ENCODE peak calls at places on chromosomes 2 and 18, in five cellular contexts. One of them, this sample, is unnamed.

GRCh38 chr2:12168354-12169059 is 422.1 kb downstream of the LPIN1 start:
- DNase-seq in colonic mucosa: no peak
- DNase-seq in mucosa of descending colon: no peak
- DNase-seq in CD8-positive, alpha-beta T cell: no peak
- DNase-seq in cardiac fibroblast: no peak
- DNase-seq in this sample: no peak

GRCh38 chr2:64222351-64222750 is 78.1 kb upstream of the PELI1 start:
- DNase-seq in cardiac fibroblast: peak
- DNase-seq in CD8-positive, alpha-beta T cell: no peak
- DNase-seq in colonic mucosa: no peak
- DNase-seq in mucosa of descending colon: no peak
- DNase-seq in this sample: no peak

GRCh38 chr18:79203017-79203605 is 133.9 kb downstream of the ATP9B start:
- DNase-seq in cardiac fibroblast: no peak
- DNase-seq in colonic mucosa: no peak
- DNase-seq in CD8-positive, alpha-beta T cell: peak
- DNase-seq in mucosa of descending colon: no peak
- DNase-seq in this sample: no peak

GRCh38 chr18:3923750-3924149 is 473.8 kb downstream of the TGIF1 start:
- DNase-seq in CD8-positive, alpha-beta T cell: no peak
- DNase-seq in cardiac fibroblast: peak
- DNase-seq in mucosa of descending colon: no peak
- DNase-seq in colonic mucosa: no peak
- DNase-seq in this sample: peak

GRCh38 chr18:47485221-47485797 is 233.8 kb upstream of the SKOR2 start:
- DNase-seq in cardiac fibroblast: no peak
- DNase-seq in mucosa of descending colon: no peak
- DNase-seq in colonic mucosa: no peak
- DNase-seq in CD8-positive, alpha-beta T cell: no peak
- DNase-seq in this sample: no peak

GRCh38 chr18:7878265-7879173 is 311.4 kb downstream of the PTPRM start:
- DNase-seq in CD8-positive, alpha-beta T cell: no peak
- DNase-seq in mucosa of descending colon: no peak
- DNase-seq in colonic mucosa: no peak
- DNase-seq in cardiac fibroblast: no peak
- DNase-seq in this sample: no peak

GRCh38 chr2:216535454-216535995 is 36.9 kb downstream of the RPL37A start:
- DNase-seq in CD8-positive, alpha-beta T cell: no peak
- DNase-seq in mucosa of descending colon: no peak
- DNase-seq in colonic mucosa: no peak
- DNase-seq in cardiac fibroblast: peak
- DNase-seq in this sample: peak

GRCh38 chr2:16315458-16315835 is 350.2 kb downstream of the CYRIA start:
- DNase-seq in cardiac fibroblast: no peak
- DNase-seq in mucosa of descending colon: no peak
- DNase-seq in colonic mucosa: no peak
- DNase-seq in CD8-positive, alpha-beta T cell: no peak
- DNase-seq in this sample: no peak

GRCh38 chr2:179226961-179227259 is 37.7 kb downstream of the SESTD1 start:
- DNase-seq in CD8-positive, alpha-beta T cell: no peak
- DNase-seq in cardiac fibroblast: no peak
- DNase-seq in mucosa of descending colon: no peak
- DNase-seq in colonic mucosa: no peak
- DNase-seq in this sample: no peak

GRCh38 chr18:51151568-51152511 is 45.6 kb downstream of the MEX3C start:
- DNase-seq in CD8-positive, alpha-beta T cell: peak
- DNase-seq in colonic mucosa: no peak
- DNase-seq in mucosa of descending colon: peak
- DNase-seq in cardiac fibroblast: no peak
- DNase-seq in this sample: no peak

GRCh38 chr2:101406867-101407266 is 19.6 kb upstream of the CREG2 start:
- DNase-seq in colonic mucosa: no peak
- DNase-seq in CD8-positive, alpha-beta T cell: no peak
- DNase-seq in mucosa of descending colon: no peak
- DNase-seq in cardiac fibroblast: peak
- DNase-seq in this sample: peak

GRCh38 chr2:45793998-45794720 is 142.7 kb downstream of the PRKCE start:
- DNase-seq in mucosa of descending colon: no peak
- DNase-seq in cardiac fibroblast: peak
- DNase-seq in colonic mucosa: no peak
- DNase-seq in CD8-positive, alpha-beta T cell: no peak
- DNase-seq in this sample: no peak

GRCh38 chr2:23633966-23634365 is 249.0 kb downstream of the KLHL29 start:
- DNase-seq in mucosa of descending colon: no peak
- DNase-seq in CD8-positive, alpha-beta T cell: no peak
- DNase-seq in colonic mucosa: no peak
- DNase-seq in cardiac fibroblast: no peak
- DNase-seq in this sample: no peak

GRCh38 chr2:42998721-42999120 is 206.3 kb upstream of the HAAO start:
- DNase-seq in mucosa of descending colon: no peak
- DNase-seq in CD8-positive, alpha-beta T cell: no peak
- DNase-seq in colonic mucosa: no peak
- DNase-seq in cardiac fibroblast: no peak
- DNase-seq in this sample: no peak

GRCh38 chr2:236840857-236841256 is 244.8 kb upstream of the COPS8 start:
- DNase-seq in colonic mucosa: no peak
- DNase-seq in mucosa of descending colon: no peak
- DNase-seq in CD8-positive, alpha-beta T cell: no peak
- DNase-seq in cardiac fibroblast: no peak
- DNase-seq in this sample: no peak

GRCh38 chr2:43370146-43370545 is 143.7 kb upstream of the ZFP36L2 start:
- DNase-seq in colonic mucosa: peak
- DNase-seq in CD8-positive, alpha-beta T cell: no peak
- DNase-seq in mucosa of descending colon: no peak
- DNase-seq in cardiac fibroblast: no peak
- DNase-seq in this sample: no peak

GRCh38 chr2:86079981-86080911 is 25.4 kb downstream of the POLR1A start:
- DNase-seq in cardiac fibroblast: peak
- DNase-seq in colonic mucosa: peak
- DNase-seq in CD8-positive, alpha-beta T cell: peak
- DNase-seq in mucosa of descending colon: peak
- DNase-seq in this sample: no peak

GRCh38 chr2:73008261-73009159 is 63.0 kb downstream of the SFXN5 start:
- DNase-seq in mucosa of descending colon: no peak
- DNase-seq in colonic mucosa: no peak
- DNase-seq in cardiac fibroblast: no peak
- DNase-seq in CD8-positive, alpha-beta T cell: no peak
- DNase-seq in this sample: no peak

GRCh38 chr18:48946329-48946835 is 4.4 kb downstream of the SMAD7 start:
- DNase-seq in cardiac fibroblast: no peak
- DNase-seq in mucosa of descending colon: no peak
- DNase-seq in colonic mucosa: no peak
- DNase-seq in CD8-positive, alpha-beta T cell: no peak
- DNase-seq in this sample: no peak
- H3K4me3 ChIP-seq in cardiac fibroblast: peak
- H3K4me3 ChIP-seq in mucosa of descending colon: no peak
- H3K4me3 ChIP-seq in colonic mucosa: peak
- H3K4me3 ChIP-seq in CD8-positive, alpha-beta T cell: no peak
- H3K4me3 ChIP-seq in this sample: peak

DNA sequence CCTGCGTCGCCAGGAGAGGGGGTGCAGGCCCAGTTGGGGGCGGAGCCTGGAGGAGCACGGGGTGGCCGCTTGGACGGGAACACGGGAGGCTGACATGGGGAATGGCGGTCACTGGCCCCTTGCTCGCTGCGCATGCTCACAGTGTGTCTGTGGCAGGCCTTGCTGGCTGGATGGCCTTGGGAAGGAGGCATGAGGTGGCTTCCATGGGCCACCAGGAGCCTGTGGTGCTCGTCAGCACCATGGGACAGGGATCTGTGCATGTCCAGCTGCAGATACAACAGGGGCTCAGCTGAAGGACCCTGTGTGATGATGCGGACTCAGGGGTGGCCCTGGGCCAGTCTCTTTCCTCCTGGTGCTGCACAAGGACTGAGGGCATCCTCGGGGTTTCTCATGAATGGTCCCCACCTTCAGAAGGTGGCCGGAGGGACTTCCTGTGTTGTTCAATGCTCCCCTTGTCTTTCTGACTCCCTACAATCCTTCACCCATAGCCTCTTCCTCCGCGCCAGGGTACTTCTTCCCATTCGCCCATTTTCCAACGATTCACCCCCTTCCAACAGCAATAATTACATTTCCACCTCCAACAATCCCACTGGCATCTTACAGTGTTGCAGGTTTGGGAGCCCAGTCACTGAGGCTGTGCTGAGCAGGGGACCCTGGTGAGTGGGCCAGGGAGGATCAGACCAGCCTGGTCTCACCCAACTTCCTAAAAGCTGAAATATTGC is 3.4 kb upstream of the SP140L start:
- DNase-seq in colonic mucosa: no peak
- DNase-seq in CD8-positive, alpha-beta T cell: no peak
- DNase-seq in cardiac fibroblast: no peak
- DNase-seq in mucosa of descending colon: no peak
- DNase-seq in this sample: no peak
- TF ChIP-seq CTCF in colonic mucosa: no peak
- TF ChIP-seq CTCF in CD8-positive, alpha-beta T cell: no peak
- TF ChIP-seq CTCF in cardiac fibroblast: peak
- TF ChIP-seq CTCF in mucosa of descending colon: no peak
- TF ChIP-seq CTCF in this sample: no peak

GRCh38 chr2:40458271-40458794 is 6.4 kb upstream of the SLC8A1 start:
- DNase-seq in CD8-positive, alpha-beta T cell: no peak
- DNase-seq in mucosa of descending colon: no peak
- DNase-seq in cardiac fibroblast: no peak
- DNase-seq in colonic mucosa: no peak
- DNase-seq in this sample: no peak
- H3K4me3 ChIP-seq in CD8-positive, alpha-beta T cell: no peak
- H3K4me3 ChIP-seq in mucosa of descending colon: no peak
- H3K4me3 ChIP-seq in cardiac fibroblast: no peak
- H3K4me3 ChIP-seq in colonic mucosa: no peak
- H3K4me3 ChIP-seq in this sample: no peak

GRCh38 chr2:79776461-79777146 is 263.8 kb downstream of the CTNNA2 start:
- DNase-seq in CD8-positive, alpha-beta T cell: no peak
- DNase-seq in mucosa of descending colon: no peak
- DNase-seq in cardiac fibroblast: no peak
- DNase-seq in colonic mucosa: no peak
- DNase-seq in this sample: no peak

GRCh38 chr2:79782540-79782939 is 269.7 kb downstream of the CTNNA2 start:
- DNase-seq in colonic mucosa: no peak
- DNase-seq in CD8-positive, alpha-beta T cell: no peak
- DNase-seq in mucosa of descending colon: no peak
- DNase-seq in cardiac fibroblast: no peak
- DNase-seq in this sample: no peak
- TF ChIP-seq CTCF in colonic mucosa: no peak
- TF ChIP-seq CTCF in CD8-positive, alpha-beta T cell: no peak
- TF ChIP-seq CTCF in mucosa of descending colon: no peak
- TF ChIP-seq CTCF in cardiac fibroblast: no peak
- TF ChIP-seq CTCF in this sample: no peak

DNA sequence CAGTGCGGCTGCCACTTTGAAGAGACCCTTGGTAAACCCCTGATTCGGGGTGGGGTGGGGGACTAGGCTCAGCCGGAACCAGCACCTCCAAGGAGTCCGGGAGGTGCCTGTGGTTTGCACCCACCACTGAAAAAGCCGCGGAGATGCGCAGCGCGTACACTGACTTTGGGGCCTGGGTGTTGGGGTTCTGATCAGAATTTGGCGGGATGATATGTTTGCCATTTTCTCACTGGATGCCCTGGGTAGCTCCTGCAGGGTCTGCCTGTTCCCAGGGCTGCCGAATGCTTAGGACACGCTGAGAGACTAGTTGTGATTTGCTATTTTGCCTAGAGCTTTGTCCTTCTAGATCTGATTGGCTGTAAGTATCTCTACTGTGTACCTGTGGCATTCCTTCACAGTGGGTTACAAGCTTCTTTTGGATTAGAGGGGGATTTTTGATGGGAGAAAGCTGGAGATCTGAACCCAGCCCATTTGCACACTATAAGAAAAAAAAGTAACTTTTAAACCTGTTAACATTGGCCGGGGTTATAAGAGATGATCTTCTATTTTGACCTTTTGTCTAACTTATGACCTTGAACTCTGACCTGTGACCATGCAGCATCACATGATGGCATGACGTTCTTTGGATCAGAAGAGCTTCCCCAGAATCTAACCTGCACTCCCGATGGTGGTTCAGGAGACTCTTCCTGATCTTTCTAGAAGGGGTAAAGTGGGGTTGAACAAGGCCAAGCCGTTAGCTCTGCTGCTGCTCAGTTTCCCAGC is 1.6 kb downstream of the KCNE4 start:
- DNase-seq in colonic mucosa: no peak
- DNase-seq in CD8-positive, alpha-beta T cell: no peak
- DNase-seq in mucosa of descending colon: no peak
- DNase-seq in cardiac fibroblast: no peak
- DNase-seq in this sample: no peak
- H3K4me3 ChIP-seq in colonic mucosa: peak
- H3K4me3 ChIP-seq in CD8-positive, alpha-beta T cell: no peak
- H3K4me3 ChIP-seq in mucosa of descending colon: no peak
- H3K4me3 ChIP-seq in cardiac fibroblast: peak
- H3K4me3 ChIP-seq in this sample: peak

DNA sequence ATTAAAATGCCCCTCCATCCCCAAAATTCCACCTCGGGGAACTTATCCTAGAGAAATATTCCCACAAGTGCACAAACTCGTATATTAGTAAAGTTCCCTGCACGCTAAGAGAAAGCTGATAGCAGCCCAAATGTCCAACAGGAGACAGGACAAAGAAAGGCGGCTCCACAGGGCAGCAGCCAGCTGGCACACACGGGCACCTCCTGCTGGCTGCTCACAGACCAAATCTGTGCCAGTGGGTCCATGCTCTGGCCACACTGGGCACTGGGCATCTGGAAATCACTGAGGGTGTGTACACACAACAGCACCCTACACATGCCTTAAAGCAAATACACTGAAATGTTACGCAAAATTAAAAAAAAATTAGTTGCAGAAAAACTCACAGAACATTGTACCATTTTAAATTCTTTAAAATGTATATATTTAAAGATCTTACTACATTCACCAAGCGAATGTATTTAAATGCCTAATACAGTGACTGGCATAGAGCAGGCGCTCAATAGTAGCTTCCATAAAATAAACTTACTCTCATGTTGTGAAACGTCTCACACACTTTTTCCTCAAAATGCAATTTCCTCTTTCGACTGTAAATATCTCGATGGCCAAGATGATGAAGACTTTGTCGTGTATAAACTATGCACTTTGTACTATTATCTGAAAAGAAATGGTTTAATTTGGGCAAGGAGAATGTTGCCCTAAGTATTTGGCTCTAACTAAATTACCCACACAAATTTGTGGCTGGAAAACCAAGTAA is 19.4 kb downstream of the ZNF516 start:
- DNase-seq in colonic mucosa: no peak
- DNase-seq in mucosa of descending colon: no peak
- DNase-seq in cardiac fibroblast: no peak
- DNase-seq in CD8-positive, alpha-beta T cell: no peak
- DNase-seq in this sample: no peak
- TF ChIP-seq CTCF in colonic mucosa: no peak
- TF ChIP-seq CTCF in mucosa of descending colon: no peak
- TF ChIP-seq CTCF in cardiac fibroblast: no peak
- TF ChIP-seq CTCF in CD8-positive, alpha-beta T cell: no peak
- TF ChIP-seq CTCF in this sample: no peak